ENCODE peak calls at places on chromosome 14, in eight cellular contexts. K is HFFc6, W is cardiac fibroblast, U is endothelial cell, I is MCF 10A, S is Peyer's patch, Z is mesothelial cell of epicardium, J is neural progenitor cell. V is an unnamed sample.
A peak's percentile ranks its signal among the peaks of the same experiment; 100 is the strongest.

GRCh38 chr14:106845286-106846087 is 1319.1 kb downstream of the TMEM121 start:
- DNase-seq in W (peak; percentile 68), J (no peak), K (no peak), S (peak; percentile 69), Z (no peak), I (peak; percentile 71), U (no peak), V (peak; percentile 42)

GRCh38 chr14:105330491-105330895 is 15.9 kb downstream of the PACS2 start:
- DNase-seq in U (no peak), W (peak; percentile 60), I (peak; percentile 69), K (peak; percentile 25), S (no peak), J (no peak), Z (peak; percentile 16), V (no peak)

GRCh38 chr14:74552623-74553022 is 59.1 kb downstream of the ISCA2 start:
- DNase-seq in U (no peak), S (peak; percentile 25), W (peak; percentile 65), J (no peak), K (peak; percentile 2), I (no peak), Z (no peak), V (no peak)

GRCh38 chr14:77140343-77140936 is 1.2 kb downstream of the ZDHHC22 start:
- DNase-seq in J (peak; percentile 55), K (no peak), S (no peak), W (no peak), U (no peak), Z (no peak), I (no peak), V (no peak)

GRCh38 chr14:90753456-90754005 is 62.7 kb downstream of the TTC7B start:
- DNase-seq in W (no peak), S (no peak), K (no peak), Z (no peak), I (no peak), J (no peak), U (no peak), V (no peak)

GRCh38 chr14:75303415-75303814 is 24.8 kb downstream of the FOS start:
- DNase-seq in Z (no peak), U (peak; percentile 51), J (peak; percentile 83), K (peak; percentile 58), W (peak; percentile 84), S (peak; percentile 63), I (peak; percentile 84), V (peak; percentile 41)

GRCh38 chr14:103418508-103418818 is 33.2 kb downstream of the MARK3 start:
- DNase-seq in S (no peak), W (peak; percentile 79), I (peak; percentile 75), U (no peak), Z (no peak), J (no peak), K (peak; percentile 62), V (no peak)

GRCh38 chr14:103066399-103066798 is 9.1 kb upstream of the CDC42BPB start:
- DNase-seq in U (peak; percentile 48), J (no peak), K (no peak), Z (no peak), I (peak; percentile 25), W (peak; percentile 18), S (no peak), V (no peak)

GRCh38 chr14:57380935-57381334 is 9.5 kb upstream of the NAA30 start:
- DNase-seq in W (no peak), I (peak; percentile 20), K (no peak), Z (no peak), S (no peak), U (no peak), J (no peak), V (no peak)

DNA sequence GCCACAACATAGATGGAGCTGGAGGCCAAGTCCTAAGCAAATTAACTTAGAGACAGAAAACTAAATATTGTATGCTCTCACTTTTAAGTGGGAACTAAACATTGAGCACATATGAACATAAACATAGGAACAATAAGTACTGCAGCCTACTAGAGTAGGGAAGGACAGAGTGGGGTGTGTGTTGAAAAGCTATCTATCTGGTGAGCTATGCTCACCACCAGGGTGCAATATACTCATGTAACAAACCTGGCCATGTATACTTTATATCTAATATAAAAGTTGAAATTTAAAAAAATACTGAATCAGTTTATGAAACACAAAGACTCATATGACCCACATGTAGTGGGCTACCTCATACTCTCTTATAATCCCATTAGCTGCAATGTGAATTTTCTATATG is 1305.0 kb downstream of the LRFN5 start:
- DNase-seq in J (no peak), S (no peak), I (peak; percentile 17), W (no peak), Z (no peak), K (no peak), U (no peak), V (no peak)
- TF ChIP-seq CTCF in J (no peak), S (no peak), I (peak; percentile 13), W (no peak), Z (no peak), K (no peak), U (peak; percentile 11), V (no peak)

GRCh38 chr14:50055461-50056228 is 60.7 kb downstream of the VCPKMT start:
- DNase-seq in I (no peak), S (no peak), Z (no peak), U (no peak), J (peak; percentile 10), K (no peak), W (no peak), V (no peak)
- TF ChIP-seq CTCF in I (no peak), S (peak; percentile 14), Z (no peak), U (no peak), J (peak; percentile 16), K (no peak), W (no peak), V (no peak)

GRCh38 chr14:63032056-63032455 is 13.2 kb downstream of the KCNH5 start:
- DNase-seq in Z (no peak), U (no peak), W (no peak), J (no peak), K (no peak), I (no peak), S (no peak), V (no peak)
- TF ChIP-seq CTCF in Z (no peak), U (no peak), W (no peak), J (no peak), K (no peak), I (no peak), S (no peak), V (no peak)

DNA sequence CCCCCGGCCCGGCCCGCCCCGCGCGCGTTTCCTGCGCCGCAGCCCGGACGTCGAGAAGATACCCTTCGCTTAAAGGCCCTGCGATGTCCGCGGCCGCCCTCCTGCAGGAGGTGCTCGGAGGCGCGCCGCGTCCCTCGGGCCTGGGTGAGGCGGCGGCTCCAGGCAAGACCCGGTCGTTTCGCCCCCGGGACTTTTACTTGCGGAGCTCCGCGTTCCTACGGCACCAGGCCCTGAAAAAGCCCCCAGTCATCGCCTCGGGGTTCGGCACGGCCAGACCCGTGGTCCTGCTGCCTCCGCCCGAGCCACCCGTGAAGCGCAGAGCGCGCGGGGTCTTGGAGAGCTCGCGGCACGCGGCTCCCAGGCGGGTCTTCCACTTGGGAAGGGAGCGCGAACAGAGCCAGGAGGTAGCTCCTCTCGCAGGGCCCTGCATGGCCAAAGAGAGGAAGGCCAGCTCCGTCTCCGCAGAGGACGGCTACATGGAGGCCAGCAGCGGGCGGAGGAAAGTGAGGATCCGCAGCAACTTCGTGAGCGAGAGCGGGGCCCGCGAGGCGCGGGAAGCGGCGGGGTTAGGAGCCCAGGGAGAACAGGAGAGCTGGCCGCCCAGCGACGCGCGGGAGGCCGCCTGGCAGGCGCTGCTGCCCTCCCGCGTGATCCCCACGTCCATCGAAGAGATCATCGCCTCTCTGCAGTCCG is 26.9 kb downstream of the TTC6 start:
- DNase-seq in U (peak; percentile 54), S (no peak), J (peak; percentile 76), K (no peak), W (peak; percentile 34), Z (no peak), I (no peak), V (no peak)
- TF ChIP-seq CTCF in U (no peak), S (no peak), J (peak; percentile 24), K (no peak), W (no peak), Z (no peak), I (no peak), V (no peak)

GRCh38 chr14:31561155-31561846 is at the start of gene NUBPL:
- DNase-seq in U (peak; percentile 96), J (peak; percentile 94), W (peak; percentile 97), S (peak; percentile 91), I (peak; percentile 91), K (peak; percentile 95), Z (peak; percentile 92), V (peak; percentile 97)
- TF ChIP-seq CTCF in U (no peak), J (no peak), W (no peak), S (no peak), I (no peak), K (no peak), Z (no peak), V (no peak)

V was measured in activated B cell treated with CpG ODN at 0.5 μM for 24 hours.